ENCODE peak calls at places on chromosome 21, in four cellular contexts. One of them, this sample, is unnamed.

GRCh38 chr21:28771790-28772501 is 220.7 kb downstream of the LTN1 start:
- DNase-seq in AG09309: peak; percentile 76
- DNase-seq in GM12865: no peak
- DNase-seq in HepG2: no peak
- DNase-seq in this sample: peak; percentile 72

GRCh38 chr21:35265170-35265877 is 216.2 kb upstream of the RUNX1 start:
- DNase-seq in AG09309: no peak
- DNase-seq in GM12865: no peak
- DNase-seq in HepG2: no peak
- DNase-seq in this sample: peak; percentile 20

GRCh38 chr21:44253832-44254700 is 7.6 kb downstream of the DNMT3L start:
- DNase-seq in AG09309: no peak
- DNase-seq in GM12865: no peak
- DNase-seq in HepG2: no peak
- DNase-seq in this sample: no peak

GRCh38 chr21:25343774-25344545 is 263.3 kb downstream of the MRPL39 start:
- DNase-seq in AG09309: no peak
- DNase-seq in GM12865: no peak
- DNase-seq in HepG2: no peak
- DNase-seq in this sample: no peak

GRCh38 chr21:44582980-44583799 is 2.8 kb upstream of the KRTAP10-5 start:
- DNase-seq in AG09309: no peak
- DNase-seq in GM12865: no peak
- DNase-seq in HepG2: no peak
- DNase-seq in this sample: no peak

GRCh38 chr21:26887241-26887640 is 42.0 kb upstream of the ADAMTS1 start:
- DNase-seq in AG09309: no peak
- DNase-seq in GM12865: no peak
- DNase-seq in HepG2: no peak
- DNase-seq in this sample: no peak

GRCh38 chr21:27024316-27024715 is 57.4 kb upstream of the ADAMTS5 start:
- DNase-seq in AG09309: peak; percentile 39
- DNase-seq in GM12865: no peak
- DNase-seq in HepG2: no peak
- DNase-seq in this sample: no peak

GRCh38 chr21:37871121-37871862 is 45.0 kb downstream of the KCNJ6 start:
- DNase-seq in AG09309: peak; percentile 67
- DNase-seq in GM12865: no peak
- DNase-seq in HepG2: no peak
- DNase-seq in this sample: peak; percentile 39

GRCh38 chr21:18951291-18952038 is 547.9 kb upstream of the TMPRSS15 start:
- DNase-seq in AG09309: no peak
- DNase-seq in GM12865: peak; percentile 7
- DNase-seq in HepG2: no peak
- DNase-seq in this sample: no peak

GRCh38 chr21:43331962-43332458 is 94.9 kb downstream of the SIK1 start:
- DNase-seq in AG09309: no peak
- DNase-seq in GM12865: no peak
- DNase-seq in HepG2: no peak
- DNase-seq in this sample: no peak

GRCh38 chr21:38938343-38938742 is 132.6 kb downstream of the ETS2 start:
- DNase-seq in AG09309: no peak
- DNase-seq in GM12865: peak; percentile 8
- DNase-seq in HepG2: no peak
- DNase-seq in this sample: no peak

GRCh38 chr21:33308586-33309490 is 15.9 kb upstream of the IFNAR1 start:
- DNase-seq in AG09309: no peak
- DNase-seq in GM12865: peak; percentile 97
- DNase-seq in HepG2: no peak
- DNase-seq in this sample: peak; percentile 77

GRCh38 chr21:27693376-27693775 is 726.5 kb upstream of the ADAMTS5 start:
- DNase-seq in AG09309: peak; percentile 78
- DNase-seq in GM12865: no peak
- DNase-seq in HepG2: no peak
- DNase-seq in this sample: no peak

GRCh38 chr21:35048706-35049617 is at the start of gene RUNX1:
- DNase-seq in AG09309: peak; percentile 95
- DNase-seq in GM12865: peak; percentile 95
- DNase-seq in HepG2: no peak
- DNase-seq in this sample: peak; percentile 17

GRCh38 chr21:37758997-37759396 is 157.3 kb downstream of the KCNJ6 start:
- DNase-seq in AG09309: no peak
- DNase-seq in GM12865: peak; percentile 43
- DNase-seq in HepG2: peak; percentile 3
- DNase-seq in this sample: no peak

GRCh38 chr21:44089001-44089911 is 17.9 kb upstream of the PWP2 start:
- DNase-seq in AG09309: no peak
- DNase-seq in GM12865: no peak
- DNase-seq in HepG2: no peak
- DNase-seq in this sample: no peak

GRCh38 chr21:45954271-45954670 is 27.3 kb upstream of the COL6A1 start:
- DNase-seq in AG09309: peak; percentile 42
- DNase-seq in GM12865: no peak
- DNase-seq in HepG2: no peak
- DNase-seq in this sample: no peak
- TF ChIP-seq CTCF in AG09309: peak; percentile 53
- TF ChIP-seq CTCF in GM12865: no peak
- TF ChIP-seq CTCF in HepG2: no peak
- TF ChIP-seq CTCF in this sample: peak; percentile 50

GRCh38 chr21:46077674-46078101 is 20.2 kb upstream of the COL6A2 start:
- DNase-seq in AG09309: no peak
- DNase-seq in GM12865: no peak
- DNase-seq in HepG2: no peak
- DNase-seq in this sample: no peak
- H3K4me3 ChIP-seq in AG09309: no peak overlapping the region
- H3K4me3 ChIP-seq in GM12865: no peak overlapping the region
- H3K4me3 ChIP-seq in HepG2: no peak overlapping the region
- H3K4me3 ChIP-seq in this sample: no peak overlapping the region

DNA sequence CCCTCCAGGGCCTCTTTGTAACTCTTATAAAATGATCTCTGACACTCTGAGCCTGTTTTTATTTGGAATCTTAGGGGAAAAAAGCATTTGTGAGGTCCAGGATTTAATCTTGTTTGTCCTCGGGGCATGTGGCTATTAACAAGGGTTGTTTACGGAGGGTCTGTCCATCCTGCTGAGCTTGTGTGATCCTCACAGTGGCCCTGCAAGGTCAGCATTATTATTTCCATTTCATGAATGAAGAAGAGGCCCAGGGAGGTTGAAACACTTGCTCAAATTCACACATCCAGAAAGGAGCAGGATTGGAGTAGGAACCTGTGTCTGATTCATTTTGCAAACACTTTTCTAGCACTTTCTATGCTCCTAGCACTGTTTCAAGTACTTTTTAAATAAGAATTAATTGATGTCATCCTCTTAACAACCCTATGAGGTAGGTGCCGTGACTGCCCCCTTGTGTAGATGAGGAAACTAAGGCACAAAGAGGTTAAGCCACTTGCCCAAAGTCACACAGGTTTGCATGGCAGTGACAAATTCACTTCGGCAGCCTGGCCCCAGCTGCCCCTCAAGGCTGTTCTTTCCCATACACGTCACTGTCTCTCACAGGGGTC is 178.9 kb downstream of the MIS18A start:
- DNase-seq in AG09309: no peak
- DNase-seq in GM12865: peak; percentile 5
- DNase-seq in HepG2: no peak
- DNase-seq in this sample: no peak
- TF ChIP-seq CTCF in AG09309: peak; percentile 13
- TF ChIP-seq CTCF in GM12865: no peak
- TF ChIP-seq CTCF in HepG2: no peak
- TF ChIP-seq CTCF in this sample: peak; percentile 22

GRCh38 chr21:21137986-21138385 is 139.8 kb downstream of the NCAM2 start:
- DNase-seq in AG09309: no peak
- DNase-seq in GM12865: no peak
- DNase-seq in HepG2: no peak
- DNase-seq in this sample: no peak
- H3K4me3 ChIP-seq in AG09309: no peak overlapping the region
- H3K4me3 ChIP-seq in GM12865: no peak overlapping the region
- H3K4me3 ChIP-seq in HepG2: no peak overlapping the region
- H3K4me3 ChIP-seq in this sample: no peak overlapping the region

DNA sequence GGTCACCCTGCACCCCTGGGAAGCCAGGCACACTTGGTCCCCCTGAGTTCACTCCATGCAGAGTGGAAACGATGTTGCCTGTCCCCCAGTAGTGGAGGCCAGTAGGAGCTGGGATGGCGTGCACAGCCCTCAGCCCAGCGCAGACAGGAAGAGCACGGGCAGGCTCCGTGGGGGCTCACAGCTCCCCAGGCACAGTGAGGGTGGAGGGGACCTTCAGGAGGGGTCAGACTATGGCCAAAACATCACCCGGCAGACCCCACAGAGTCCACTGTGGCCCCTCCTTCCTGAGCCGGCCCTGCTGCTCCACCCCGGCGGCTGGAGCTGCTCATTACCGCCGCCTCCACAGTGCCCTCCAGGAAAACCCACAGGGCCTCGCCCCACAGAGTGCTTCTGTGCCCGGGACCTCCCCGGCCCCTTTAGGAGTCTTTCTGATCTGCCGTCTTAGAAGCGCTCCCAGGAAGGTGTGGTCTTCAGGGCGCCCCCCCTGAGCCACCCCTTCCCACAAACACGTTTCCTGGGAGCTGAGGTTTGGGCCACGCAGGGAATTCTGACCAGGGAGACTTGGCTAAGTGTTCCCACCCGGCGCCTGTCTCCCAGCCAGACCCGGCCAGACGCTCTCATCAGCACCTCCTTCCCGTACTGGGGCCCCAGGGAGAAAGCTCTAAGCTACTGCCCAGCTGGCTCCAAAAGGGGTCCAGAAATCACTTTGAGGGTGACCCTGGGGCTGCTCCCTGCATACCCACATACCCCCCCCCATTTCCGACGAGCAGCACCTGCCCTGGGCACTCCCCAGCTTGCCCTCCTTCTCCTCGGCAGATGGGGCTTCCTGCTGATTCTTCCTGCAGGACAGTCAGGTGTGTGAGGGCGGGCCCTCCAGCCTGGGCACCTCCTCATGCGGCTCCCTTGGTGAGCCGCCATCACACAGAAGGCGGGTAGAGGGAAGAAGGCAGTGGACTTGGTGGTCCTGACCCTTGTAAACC is 38.8 kb downstream of the RIPK4 start:
- DNase-seq in AG09309: no peak
- DNase-seq in GM12865: no peak
- DNase-seq in HepG2: no peak
- DNase-seq in this sample: no peak
- TF ChIP-seq CTCF in AG09309: no peak
- TF ChIP-seq CTCF in GM12865: no peak
- TF ChIP-seq CTCF in HepG2: no peak
- TF ChIP-seq CTCF in this sample: no peak